ENCODE peak calls at places on chromosome 3, in six cellular contexts. Q is endodermal cell, E is AG10803, U is esophagus squamous epithelium, J is mesendoderm, S is dorsolateral prefrontal cortex. N is an unnamed sample.
A peak's percentile ranks its signal among the peaks of the same experiment; 100 is the strongest.

GRCh38 chr3:49785565-49786356 is 581 bp downstream of the IP6K1 start:
- DNase-seq in Q (no peak), E (peak; percentile 23), U (no peak), J (peak; percentile 57), S (no peak), N (peak; percentile 45)

GRCh38 chr3:168127466-168127865 is 31.7 kb upstream of the GOLIM4 start:
- DNase-seq in Q (no peak), E (no peak), U (no peak), J (peak; percentile 63), S (no peak), N (no peak)

GRCh38 chr3:60577601-60578000 is 673.7 kb downstream of the FHIT start:
- DNase-seq in Q (no peak), E (no peak), U (no peak), J (no peak), S (no peak), N (no peak)

GRCh38 chr3:67765575-67765974 is 111.2 kb upstream of the SUCLG2 start:
- DNase-seq in Q (no peak), E (no peak), U (no peak), J (no peak), S (no peak), N (no peak)

GRCh38 chr3:34924961-34925360 is 714.4 kb upstream of the ARPP21 start:
- DNase-seq in Q (no peak), E (no peak), U (no peak), J (no peak), S (no peak), N (no peak)

GRCh38 chr3:135927170-135927569 is 38.4 kb upstream of the PPP2R3A start:
- DNase-seq in Q (no peak), E (peak; percentile 82), U (no peak), J (no peak), S (no peak), N (no peak)

GRCh38 chr3:132317229-132317948 is at the start of gene ACP3:
- DNase-seq in Q (peak; percentile 66), E (peak; percentile 23), U (no peak), J (peak; percentile 86), S (no peak), N (peak; percentile 83)

GRCh38 chr3:85162905-85163304 is 204.1 kb downstream of the CADM2 start:
- DNase-seq in Q (no peak), E (no peak), U (no peak), J (no peak), S (no peak), N (no peak)

GRCh38 chr3:49994476-49994875 is 54.5 kb downstream of the RBM6 start:
- DNase-seq in Q (no peak), E (no peak), U (no peak), J (no peak), S (no peak), N (no peak)

GRCh38 chr3:14767706-14768105 is 51.1 kb upstream of the FGD5 start:
- DNase-seq in Q (no peak), E (no peak), U (no peak), J (no peak), S (peak; percentile 1), N (no peak)

GRCh38 chr3:131072845-131073244 is 46.2 kb downstream of the NEK11 start:
- DNase-seq in Q (no peak), E (peak; percentile 50), U (no peak), J (peak; percentile 15), S (no peak), N (no peak)

GRCh38 chr3:171614318-171614967 is 154.2 kb upstream of the TNIK start:
- DNase-seq in Q (peak; percentile 90), E (no peak), U (no peak), J (peak; percentile 67), S (peak; percentile 61), N (peak; percentile 35)

GRCh38 chr3:130705501-130705900 is 41.1 kb downstream of the PIK3R4 start:
- DNase-seq in Q (no peak), E (no peak), U (no peak), J (no peak), S (no peak), N (no peak)

GRCh38 chr3:117103645-117104044 is 394.1 kb downstream of the TUSC7 start:
- DNase-seq in Q (no peak), E (peak; percentile 24), U (no peak), J (peak; percentile 20), S (no peak), N (no peak)

GRCh38 chr3:56751056-56751455 is 50.7 kb downstream of the ARHGEF3 start:
- DNase-seq in Q (no peak), E (no peak), U (no peak), J (no peak), S (no peak), N (no peak)

GRCh38 chr3:138818175-138818574 is 16.6 kb downstream of the PIK3CB start:
- DNase-seq in Q (no peak), E (no peak), U (no peak), J (no peak), S (no peak), N (no peak)

GRCh38 chr3:134846943-134847342 is 51.9 kb downstream of the EPHB1 start:
- DNase-seq in Q (peak; percentile 59), E (peak; percentile 93), U (no peak), J (peak; percentile 88), S (no peak), N (peak; percentile 83)
- H3K4me3 ChIP-seq in Q (no peak overlapping the region), E (no peak overlapping the region), U (no peak overlapping the region), J (no peak overlapping the region), S (no peak overlapping the region), N (no peak overlapping the region)

GRCh38 chr3:52771702-52772101 is 962 bp upstream of the NEK4 start:
- DNase-seq in Q (no peak), E (no peak), U (no peak), J (no peak), S (peak; percentile 31), N (no peak)
- H3K4me3 ChIP-seq in Q (peak overlapping the region; percentile 91), E (no peak overlapping the region), U (no peak overlapping the region), J (no peak overlapping the region), S (peak overlapping the region; percentile 87), N (no peak overlapping the region)

DNA sequence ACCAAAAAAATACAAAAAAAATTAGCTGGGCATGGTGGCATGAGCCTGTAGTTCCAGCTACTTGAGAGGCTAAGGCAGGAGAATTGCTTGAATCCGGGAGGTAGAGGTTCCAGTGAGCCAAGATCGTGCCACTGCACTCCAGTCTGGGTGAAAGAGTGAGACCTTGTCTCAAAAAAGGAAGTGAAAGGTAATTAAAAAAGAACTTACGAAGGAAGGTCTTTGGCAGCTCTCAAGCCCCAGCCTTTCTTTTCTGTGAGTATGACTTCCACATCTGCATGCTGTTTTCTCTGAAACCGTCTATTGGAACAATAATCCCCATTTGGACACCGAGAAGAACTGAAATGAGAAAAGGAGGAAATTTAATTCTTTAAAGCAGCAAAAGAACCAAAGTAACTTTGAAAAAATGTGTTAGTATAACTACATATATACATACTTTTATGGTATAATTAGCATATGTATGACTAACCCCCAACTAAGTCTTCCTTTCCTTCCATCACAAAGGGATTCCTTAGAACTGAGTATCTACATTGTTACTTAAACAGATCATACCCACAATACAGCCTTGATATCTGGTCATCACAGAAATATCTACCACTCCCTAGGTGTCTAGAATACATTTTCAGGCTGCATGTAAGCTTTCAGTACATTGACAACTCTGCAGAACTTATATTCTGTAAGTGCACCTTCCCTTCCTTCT is 50.1 kb downstream of the SETD2 start:
- DNase-seq in Q (no peak), E (peak; percentile 68), U (no peak), J (peak; percentile 84), S (no peak), N (peak; percentile 84)
- H3K4me3 ChIP-seq in Q (no peak overlapping the region), E (no peak overlapping the region), U (no peak overlapping the region), J (no peak overlapping the region), S (no peak overlapping the region), N (no peak overlapping the region)

GRCh38 chr3:32454731-32455608 is 47.7 kb downstream of the CMTM6 start:
- DNase-seq in Q (peak; percentile 38), E (no peak), U (no peak), J (no peak), S (no peak), N (no peak)

GRCh38 chr3:32455609-32456428 is 46.8 kb downstream of the CMTM6 start:
- DNase-seq in Q (no peak), E (no peak), U (no peak), J (peak; percentile 73), S (no peak), N (no peak)

GRCh38 chr3:32454111-32454510 is 48.5 kb downstream of the CMTM6 start:
- DNase-seq in Q (no peak), E (no peak), U (no peak), J (no peak), S (no peak), N (no peak)

GRCh38 chr3:32457971-32458471 is 44.6 kb downstream of the CMTM6 start:
- DNase-seq in Q (no peak), E (no peak), U (no peak), J (peak; percentile 40), S (no peak), N (no peak)

GRCh38 chr3:32456429-32457130 is 46.1 kb downstream of the CMTM6 start:
- DNase-seq in Q (peak; percentile 44), E (no peak), U (no peak), J (no peak), S (no peak), N (no peak)
- H3K4me3 ChIP-seq in Q (no peak overlapping the region), E (no peak overlapping the region), U (no peak overlapping the region), J (no peak overlapping the region), S (no peak overlapping the region), N (no peak overlapping the region)

GRCh38 chr3:127566801-127567200 is 23.7 kb downstream of the TPRA1 start:
- DNase-seq in Q (no peak), E (no peak), U (no peak), J (no peak), S (no peak), N (peak; percentile 39)

GRCh38 chr3:127570520-127570919 is 20.0 kb downstream of the TPRA1 start:
- DNase-seq in Q (no peak), E (no peak), U (no peak), J (no peak), S (no peak), N (no peak)

GRCh38 chr3:127565711-127566110 is 24.8 kb downstream of the TPRA1 start:
- DNase-seq in Q (peak; percentile 57), E (no peak), U (no peak), J (peak; percentile 44), S (no peak), N (no peak)

GRCh38 chr3:127569160-127569559 is 21.4 kb downstream of the TPRA1 start:
- DNase-seq in Q (no peak), E (no peak), U (no peak), J (no peak), S (no peak), N (no peak)

DNA sequence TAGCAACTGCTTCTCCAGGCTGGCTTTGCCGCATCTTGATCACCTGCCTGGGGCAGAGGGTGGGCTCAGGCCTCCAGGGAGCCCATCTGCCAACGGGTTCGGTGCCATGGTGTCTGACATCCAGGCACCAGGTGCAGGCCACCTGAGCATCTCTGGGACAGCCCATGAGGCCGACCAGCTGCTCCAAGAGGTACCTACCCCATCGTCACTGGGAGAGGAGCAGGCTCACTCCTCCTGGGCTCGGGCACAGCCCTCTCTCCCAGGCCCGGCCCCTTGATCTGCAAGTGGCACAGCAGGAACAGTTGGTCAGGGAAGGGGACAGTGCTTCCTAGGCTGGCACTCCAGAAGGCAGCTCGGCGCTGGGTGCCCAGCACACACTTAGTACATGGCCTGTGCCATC is 21.9 kb downstream of the TPRA1 start:
- DNase-seq in Q (no peak), E (no peak), U (no peak), J (no peak), S (no peak), N (no peak)
- H3K4me3 ChIP-seq in Q (no peak overlapping the region), E (no peak overlapping the region), U (no peak overlapping the region), J (no peak overlapping the region), S (no peak overlapping the region), N (no peak overlapping the region)

GRCh38 chr3:71444861-71445259 is 138.7 kb downstream of the FOXP1 start:
- DNase-seq in Q (no peak), E (no peak), U (no peak), J (no peak), S (no peak), N (no peak)
- H3K4me3 ChIP-seq in Q (no peak overlapping the region), E (no peak overlapping the region), U (peak overlapping the region; percentile 1), J (no peak overlapping the region), S (no peak overlapping the region), N (no peak overlapping the region)

GRCh38 chr3:101791778-101792177 is 12.8 kb downstream of the NXPE3 start:
- DNase-seq in Q (no peak), E (no peak), U (no peak), J (no peak), S (no peak), N (no peak)
- H3K4me3 ChIP-seq in Q (no peak overlapping the region), E (no peak overlapping the region), U (no peak overlapping the region), J (no peak overlapping the region), S (no peak overlapping the region), N (no peak overlapping the region)